ENCODE peak calls at places on chromosomes 16 and 17, in four cellular contexts. One of them, this sample, is unnamed.
A peak's percentile ranks its signal among the peaks of the same experiment; 100 is the strongest.

GRCh38 chr16:11612110-11612981 is 25.6 kb upstream of the LITAF start:
- DNase-seq in GM12878: no peak
- DNase-seq in HepG2: peak; percentile 83
- DNase-seq in H1: no peak
- DNase-seq in this sample: no peak

GRCh38 chr17:72518333-72518732 is 397.5 kb downstream of the SOX9 start:
- DNase-seq in GM12878: no peak
- DNase-seq in H1: no peak
- DNase-seq in HepG2: no peak
- DNase-seq in this sample: no peak

GRCh38 chr16:73329363-73330306 is 281.7 kb upstream of the ZFHX3 start:
- DNase-seq in HepG2: peak; percentile 8
- DNase-seq in H1: no peak
- DNase-seq in GM12878: no peak
- DNase-seq in this sample: peak; percentile 8

GRCh38 chr16:2471016-2471652 is at the start of gene NTN3:
- DNase-seq in GM12878: no peak
- DNase-seq in H1: peak; percentile 73
- DNase-seq in HepG2: no peak
- DNase-seq in this sample: peak; percentile 36

GRCh38 chr16:3059041-3059722 is 6.3 kb upstream of the IL32 start:
- DNase-seq in H1: peak; percentile 96
- DNase-seq in GM12878: no peak
- DNase-seq in HepG2: peak; percentile 71
- DNase-seq in this sample: peak; percentile 85

GRCh38 chr16:55912022-55912421 is 36.8 kb upstream of the CES5A start:
- DNase-seq in HepG2: no peak
- DNase-seq in H1: no peak
- DNase-seq in GM12878: no peak
- DNase-seq in this sample: no peak

GRCh38 chr16:79049040-79049439 is 551.5 kb downstream of the MAF start:
- DNase-seq in H1: no peak
- DNase-seq in GM12878: no peak
- DNase-seq in HepG2: no peak
- DNase-seq in this sample: no peak

GRCh38 chr16:68286153-68287074 is 22.1 kb downstream of the SLC7A6 start:
- DNase-seq in HepG2: peak; percentile 35
- DNase-seq in GM12878: no peak
- DNase-seq in H1: no peak
- DNase-seq in this sample: no peak

GRCh38 chr17:55726440-55726839 is 3.8 kb upstream of the TMEM100 start:
- DNase-seq in HepG2: no peak
- DNase-seq in H1: no peak
- DNase-seq in GM12878: no peak
- DNase-seq in this sample: no peak

GRCh38 chr16:19008770-19009169 is 25.0 kb downstream of the TMC7 start:
- DNase-seq in H1: no peak
- DNase-seq in HepG2: peak; percentile 49
- DNase-seq in GM12878: no peak
- DNase-seq in this sample: no peak

GRCh38 chr16:57091990-57092785 is at the start of gene CPNE2:
- DNase-seq in H1: peak; percentile 72
- DNase-seq in GM12878: no peak
- DNase-seq in HepG2: no peak
- DNase-seq in this sample: no peak

DNA sequence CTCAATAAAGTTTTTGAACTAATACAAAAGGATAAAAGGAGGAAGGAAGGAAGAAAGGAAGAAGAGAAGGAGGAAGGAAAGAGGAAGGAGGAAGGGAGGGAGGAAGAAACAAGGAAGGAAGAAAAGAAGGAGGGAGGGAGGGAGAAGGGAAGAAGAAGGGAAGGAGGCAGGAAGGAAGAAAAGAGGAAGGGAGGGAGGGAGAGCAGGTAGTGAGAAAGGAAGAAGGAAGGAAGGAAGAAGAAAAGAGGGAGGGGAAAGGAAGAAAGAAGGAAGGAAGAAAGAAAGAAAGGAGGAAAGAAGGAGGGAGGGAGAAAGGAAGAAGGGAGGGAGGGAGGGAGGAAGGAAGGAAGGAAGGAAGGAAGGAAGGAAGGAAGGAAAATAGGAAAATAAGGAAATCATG is 263.8 kb upstream of the C16orf82 start:
- DNase-seq in GM12878: no peak
- DNase-seq in HepG2: no peak
- DNase-seq in H1: no peak
- DNase-seq in this sample: no peak
- H3K4me1 ChIP-seq in GM12878: no peaks in the 10 kb centered on the region
- H3K4me1 ChIP-seq in HepG2: no peaks in the 10 kb centered on the region
- H3K4me1 ChIP-seq in H1: no peaks in the 10 kb centered on the region
- H3K4me1 ChIP-seq in this sample: no peaks in the 10 kb centered on the region

GRCh38 chr17:77208217-77208808 is 67.5 kb downstream of the SEC14L1 start:
- DNase-seq in GM12878: no peak
- DNase-seq in H1: no peak
- DNase-seq in HepG2: peak; percentile 87
- DNase-seq in this sample: peak; percentile 22
- TF ChIP-seq SUZ12 in GM12878: no peak
- TF ChIP-seq SUZ12 in H1: no peak
- TF ChIP-seq SUZ12 in HepG2: no peak
- TF ChIP-seq SUZ12 in this sample: no peak

GRCh38 chr17:76076100-76076764 is 1.7 kb downstream of the GALR2 start:
- DNase-seq in H1: peak; percentile 71
- DNase-seq in HepG2: no peak
- DNase-seq in GM12878: no peak
- DNase-seq in this sample: no peak
- H3K4me1 ChIP-seq in H1: no peaks in the 10 kb centered on the region
- H3K4me1 ChIP-seq in HepG2: peaks cover 45% of the 10 kb centered on the region
- H3K4me1 ChIP-seq in GM12878: no peaks in the 10 kb centered on the region
- H3K4me1 ChIP-seq in this sample: peaks cover 39% of the 10 kb centered on the region

GRCh38 chr17:74825952-74826713 is 33.6 kb downstream of the GRIN2C start:
- DNase-seq in HepG2: no peak
- DNase-seq in H1: no peak
- DNase-seq in GM12878: no peak
- DNase-seq in this sample: no peak
- TF ChIP-seq SUZ12 in HepG2: no peak
- TF ChIP-seq SUZ12 in H1: no peak
- TF ChIP-seq SUZ12 in GM12878: no peak
- TF ChIP-seq SUZ12 in this sample: no peak

DNA sequence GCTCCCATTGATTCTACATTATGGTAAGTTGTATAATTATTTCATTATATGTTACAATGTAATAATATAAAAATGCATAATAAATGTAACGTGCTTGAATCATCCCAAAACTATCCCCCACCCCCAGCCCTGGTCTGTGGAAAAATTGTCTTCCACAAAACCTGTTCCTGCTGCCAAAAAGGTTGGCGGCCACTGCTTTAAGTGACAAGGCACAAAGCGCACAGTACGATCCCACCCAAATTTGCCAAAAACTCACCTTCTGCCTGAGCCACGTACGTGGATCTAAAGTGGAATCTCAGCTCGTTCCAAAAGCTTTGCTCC is 14.5 kb downstream of the CYB561 start:
- DNase-seq in HepG2: no peak
- DNase-seq in H1: no peak
- DNase-seq in GM12878: no peak
- DNase-seq in this sample: no peak
- H3K4me1 ChIP-seq in HepG2: peaks cover 72% of the 10 kb centered on the region
- H3K4me1 ChIP-seq in H1: peaks cover 4% of the 10 kb centered on the region
- H3K4me1 ChIP-seq in GM12878: no peaks in the 10 kb centered on the region
- H3K4me1 ChIP-seq in this sample: peaks cover 12% of the 10 kb centered on the region

GRCh38 chr17:68511671-68512246 is 471 bp upstream of the PRKAR1A start:
- DNase-seq in HepG2: peak; percentile 83
- DNase-seq in GM12878: no peak
- DNase-seq in H1: peak; percentile 85
- DNase-seq in this sample: peak; percentile 33

GRCh38 chr17:68507581-68507980 is 4.6 kb upstream of the PRKAR1A start:
- DNase-seq in HepG2: no peak
- DNase-seq in GM12878: no peak
- DNase-seq in H1: no peak
- DNase-seq in this sample: no peak

GRCh38 chr17:68512247-68512966 is at the start of gene PRKAR1A:
- DNase-seq in HepG2: peak; percentile 92
- DNase-seq in H1: peak; percentile 95
- DNase-seq in GM12878: peak; percentile 72
- DNase-seq in this sample: peak; percentile 85

GRCh38 chr17:68511254-68511670 is 968 bp upstream of the PRKAR1A start:
- DNase-seq in GM12878: no peak
- DNase-seq in H1: no peak
- DNase-seq in HepG2: no peak
- DNase-seq in this sample: no peak

GRCh38 chr17:68509151-68510057 is 2.8 kb upstream of the PRKAR1A start:
- DNase-seq in HepG2: peak; percentile 77
- DNase-seq in GM12878: no peak
- DNase-seq in H1: no peak
- DNase-seq in this sample: no peak
- TF ChIP-seq SUZ12 in HepG2: no peak
- TF ChIP-seq SUZ12 in GM12878: no peak
- TF ChIP-seq SUZ12 in H1: no peak
- TF ChIP-seq SUZ12 in this sample: no peak